ENCODE peak calls at places on chromosome 11, in five cellular contexts. One of them, this sample, is unnamed.

GRCh38 chr11:73414977-73415492 is 38.8 kb downstream of the RELT start:
- DNase-seq in H54: no peak
- DNase-seq in Kasumi-1: peak; percentile 52
- DNase-seq in cardiac fibroblast: peak; percentile 80
- DNase-seq in psoas muscle: no peak
- DNase-seq in this sample: peak; percentile 43

GRCh38 chr11:77400775-77401469 is 73.0 kb downstream of the PAK1 start:
- DNase-seq in H54: no peak
- DNase-seq in Kasumi-1: no peak
- DNase-seq in cardiac fibroblast: no peak
- DNase-seq in psoas muscle: no peak
- DNase-seq in this sample: peak; percentile 47

GRCh38 chr11:57335343-57336110 is at the start of gene SSRP1:
- DNase-seq in H54: peak; percentile 88
- DNase-seq in Kasumi-1: peak; percentile 93
- DNase-seq in cardiac fibroblast: peak; percentile 84
- DNase-seq in psoas muscle: peak; percentile 90
- DNase-seq in this sample: peak; percentile 87

GRCh38 chr11:123325535-123325934 is 104.5 kb upstream of the GRAMD1B start:
- DNase-seq in H54: no peak
- DNase-seq in Kasumi-1: no peak
- DNase-seq in cardiac fibroblast: no peak
- DNase-seq in psoas muscle: no peak
- DNase-seq in this sample: no peak

GRCh38 chr11:94895451-94895850 is 77.9 kb downstream of the CWC15 start:
- DNase-seq in H54: no peak
- DNase-seq in Kasumi-1: no peak
- DNase-seq in cardiac fibroblast: peak; percentile 85
- DNase-seq in psoas muscle: no peak
- DNase-seq in this sample: peak; percentile 12

GRCh38 chr11:43523632-43524031 is 156.9 kb upstream of the HSD17B12 start:
- DNase-seq in H54: no peak
- DNase-seq in Kasumi-1: no peak
- DNase-seq in cardiac fibroblast: no peak
- DNase-seq in psoas muscle: no peak
- DNase-seq in this sample: no peak

GRCh38 chr11:78081583-78081982 is 1.9 kb upstream of the NDUFC2 start:
- DNase-seq in H54: no peak
- DNase-seq in Kasumi-1: no peak
- DNase-seq in cardiac fibroblast: no peak
- DNase-seq in psoas muscle: no peak
- DNase-seq in this sample: no peak

GRCh38 chr11:76807206-76807875 is 24.2 kb downstream of the TSKU start:
- DNase-seq in H54: peak; percentile 78
- DNase-seq in Kasumi-1: peak; percentile 90
- DNase-seq in cardiac fibroblast: peak; percentile 86
- DNase-seq in psoas muscle: peak; percentile 88
- DNase-seq in this sample: peak; percentile 60

GRCh38 chr11:62805991-62806441 is 776 bp upstream of the NXF1 start:
- DNase-seq in H54: no peak
- DNase-seq in Kasumi-1: peak; percentile 37
- DNase-seq in cardiac fibroblast: peak; percentile 42
- DNase-seq in psoas muscle: no peak
- DNase-seq in this sample: peak; percentile 32